ENCODE peak calls at places on chromosomes 7 and 10, in six cellular contexts. A is prostate gland; V is tibial nerve; F is sigmoid colon; W is CD4-positive, alpha-beta T cell; C is heart right ventricle. D is an unnamed sample.

GRCh38 chr10:130002606-130003005 is 38.5 kb upstream of the EBF3 start:
- DNase-seq in A (no peak), V (no peak), F (no peak), W (no peak), C (no peak), D (no peak)

GRCh38 chr7:101940830-101941229 is 123.4 kb downstream of the CUX1 start:
- DNase-seq in A (peak; percentile 70), V (no peak), F (peak; percentile 75), W (no peak), C (no peak), D (no peak)

GRCh38 chr10:32367793-32368453 is 21.0 kb upstream of the EPC1 start:
- DNase-seq in A (peak; percentile 71), V (no peak), F (peak; percentile 83), W (peak; percentile 68), C (peak; percentile 84), D (no peak)

GRCh38 chr10:11147723-11148122 is 130.1 kb downstream of the CELF2 start:
- DNase-seq in A (no peak), V (no peak), F (no peak), W (no peak), C (no peak), D (no peak)

GRCh38 chr7:105097619-105098018 is 83.6 kb downstream of the KMT2E start:
- DNase-seq in A (no peak), V (no peak), F (no peak), W (no peak), C (no peak), D (no peak)

GRCh38 chr7:30546596-30546995 is 42.0 kb upstream of the GGCT start:
- DNase-seq in A (no peak), V (no peak), F (no peak), W (no peak), C (no peak), D (no peak)

GRCh38 chr7:90850516-90850915 is 254.4 kb downstream of the CDK14 start:
- DNase-seq in A (no peak), V (no peak), F (no peak), W (no peak), C (no peak), D (no peak)

GRCh38 chr7:131681961-131682360 is 125.5 kb upstream of the PODXL start:
- DNase-seq in A (no peak), V (no peak), F (no peak), W (no peak), C (no peak), D (no peak)

GRCh38 chr10:17387861-17388503 is 66.4 kb downstream of the ST8SIA6 start:
- DNase-seq in A (peak; percentile 85), V (no peak), F (no peak), W (no peak), C (no peak), D (no peak)

GRCh38 chr7:12458520-12459131 is 55.0 kb upstream of the VWDE start:
- DNase-seq in A (no peak), V (no peak), F (no peak), W (no peak), C (no peak), D (no peak)

GRCh38 chr7:14021069-14021468 is 31.6 kb upstream of the ETV1 start:
- DNase-seq in A (no peak), V (no peak), F (no peak), W (no peak), C (no peak), D (no peak)

GRCh38 chr10:132707776-132708171 is 78.2 kb downstream of the NKX6-2 start:
- DNase-seq in A (no peak), V (no peak), F (peak; percentile 46), W (no peak), C (no peak), D (no peak)

GRCh38 chr10:58107506-58107905 is 160.2 kb downstream of the IPMK start:
- DNase-seq in A (no peak), V (no peak), F (no peak), W (no peak), C (no peak), D (no peak)

GRCh38 chr7:140534743-140535142 is 55.4 kb upstream of the MKRN1 start:
- DNase-seq in A (no peak), V (peak; percentile 35), F (peak; percentile 71), W (no peak), C (no peak), D (no peak)

GRCh38 chr10:92545556-92545955 is 28.3 kb downstream of the IDE start:
- DNase-seq in A (no peak), V (no peak), F (no peak), W (no peak), C (no peak), D (no peak)

GRCh38 chr7:43727494-43727893 is 1.8 kb downstream of the COA1 start:
- DNase-seq in A (no peak), V (no peak), F (no peak), W (no peak), C (no peak), D (no peak)

GRCh38 chr7:87877641-87878040 is 1.3 kb downstream of the DBF4 start:
- DNase-seq in A (no peak), V (no peak), F (no peak), W (no peak), C (no peak), D (no peak)

GRCh38 chr7:66206116-66206908 is 1.2 kb downstream of the TPST1 start:
- DNase-seq in A (no peak), V (no peak), F (no peak), W (no peak), C (no peak), D (no peak)
- H3K27ac ChIP-seq in A (peak overlapping the region; percentile 79), V (peak overlapping the region; percentile 94), F (peak overlapping the region; percentile 72), W (no peak overlapping the region), C (peak overlapping the region; percentile 76), D (peak overlapping the region; percentile 11)

GRCh38 chr7:151226560-151226874 is 488 bp downstream of the ABCF2 start:
- DNase-seq in A (no peak), V (no peak), F (no peak), W (no peak), C (no peak), D (no peak)

GRCh38 chr7:151228024-151228866 is 1.2 kb upstream of the ABCF2 start:
- DNase-seq in A (no peak), V (no peak), F (no peak), W (no peak), C (no peak), D (no peak)

GRCh38 chr7:151226875-151227782 is at the start of gene ABCF2:
- DNase-seq in A (peak; percentile 99), V (peak; percentile 100), F (peak; percentile 100), W (peak; percentile 93), C (peak; percentile 99), D (peak; percentile 99)

GRCh38 chr7:151223728-151224127 is 3.3 kb downstream of the ABCF2 start:
- DNase-seq in A (no peak), V (no peak), F (no peak), W (no peak), C (no peak), D (no peak)

DNA sequence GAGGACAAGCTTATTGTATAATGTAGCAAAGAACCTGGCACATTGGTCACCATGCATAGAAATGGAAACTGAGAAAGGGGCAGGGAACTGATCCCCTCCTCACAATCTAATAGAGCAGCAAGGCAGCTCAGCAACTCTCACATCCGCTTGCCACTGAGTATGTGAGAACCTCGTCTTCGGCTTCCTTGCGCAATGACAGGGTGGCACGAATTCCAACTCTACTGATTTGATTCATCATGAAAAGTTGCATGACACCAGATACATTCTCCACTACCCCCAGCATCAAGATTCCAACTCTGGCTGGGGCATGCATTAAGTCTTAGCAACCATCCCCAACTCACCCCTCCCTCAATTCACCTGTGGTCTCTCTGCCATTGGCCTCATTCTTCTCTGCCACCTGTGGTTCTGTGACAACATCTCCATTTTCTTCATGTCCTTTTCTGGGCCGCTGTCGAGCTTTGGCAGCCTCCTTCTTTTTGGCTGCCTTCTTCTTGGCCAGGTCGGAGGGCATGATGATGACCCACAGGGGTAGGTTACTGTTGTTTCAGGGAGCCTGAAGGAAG is 976 bp downstream of the ABCF2 start:
- DNase-seq in A (no peak), V (no peak), F (no peak), W (no peak), C (no peak), D (no peak)
- H3K27ac ChIP-seq in A (no peak overlapping the region), V (no peak overlapping the region), F (peak overlapping the region; percentile 85), W (no peak overlapping the region), C (no peak overlapping the region), D (no peak overlapping the region)

GRCh38 chr10:4283841-4284610 is 499.0 kb upstream of the KLF6 start:
- DNase-seq in A (no peak), V (peak; percentile 65), F (peak; percentile 92), W (no peak), C (peak; percentile 80), D (no peak)
- H3K27ac ChIP-seq in A (peak overlapping the region; percentile 54), V (peak overlapping the region; percentile 90), F (peak overlapping the region; percentile 68), W (no peak overlapping the region), C (peak overlapping the region; percentile 72), D (no peak overlapping the region)

DNA sequence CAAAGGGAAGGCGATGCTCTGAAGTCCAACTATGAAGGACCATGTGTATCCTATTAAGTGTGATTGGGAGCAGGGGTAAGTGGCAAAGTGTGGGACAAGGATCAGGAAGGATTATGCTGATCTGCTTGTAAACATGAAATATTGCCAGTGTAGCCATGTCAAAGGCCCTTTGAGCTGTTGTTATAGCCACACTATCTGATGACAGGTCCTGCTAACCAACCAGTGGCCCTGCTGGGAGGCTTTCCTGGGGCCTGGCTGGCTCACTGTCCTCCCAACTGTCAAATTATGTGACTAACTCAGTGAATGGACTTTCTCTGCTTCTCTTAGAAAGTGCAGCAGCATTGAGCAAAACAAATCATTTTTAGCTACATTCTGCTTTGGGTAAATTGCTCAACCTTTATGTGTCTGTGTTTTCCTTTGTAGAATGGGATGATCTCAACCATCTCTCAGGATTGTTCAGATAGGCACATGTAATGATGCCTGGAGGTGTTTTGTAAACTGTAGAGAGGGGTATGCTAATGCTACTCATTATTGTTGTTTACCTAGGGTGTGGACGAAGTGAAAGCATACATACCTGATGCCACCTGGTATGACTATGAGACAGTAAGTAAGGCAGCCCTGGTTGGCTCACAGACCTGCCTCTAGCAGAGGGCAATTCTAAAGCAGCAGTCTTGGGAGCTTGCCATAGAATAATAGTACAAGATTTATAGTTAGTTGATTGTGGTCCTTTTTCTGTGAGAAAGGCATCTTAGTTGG is 47.4 kb downstream of the MGAM2 start:
- DNase-seq in A (no peak), V (no peak), F (no peak), W (no peak), C (no peak), D (no peak)
- H3K27ac ChIP-seq in A (no peak overlapping the region), V (no peak overlapping the region), F (no peak overlapping the region), W (no peak overlapping the region), C (no peak overlapping the region), D (no peak overlapping the region)

GRCh38 chr7:23469961-23470250 is 385 bp downstream of the IGF2BP3 start:
- DNase-seq in A (no peak), V (no peak), F (no peak), W (no peak), C (no peak), D (no peak)
- H3K27ac ChIP-seq in A (no peak overlapping the region), V (peak overlapping the region; percentile 46), F (no peak overlapping the region), W (no peak overlapping the region), C (no peak overlapping the region), D (no peak overlapping the region)

GRCh38 chr10:60480865-60481563 is 91.3 kb upstream of the ANK3 start:
- DNase-seq in A (peak; percentile 75), V (no peak), F (no peak), W (no peak), C (peak; percentile 47), D (peak; percentile 85)
- H3K27ac ChIP-seq in A (no peak overlapping the region), V (peak overlapping the region; percentile 71), F (no peak overlapping the region), W (no peak overlapping the region), C (peak overlapping the region; percentile 9), D (peak overlapping the region; percentile 81)

GRCh38 chr7:158976468-158976848 is 120.1 kb downstream of the DYNC2I1 start:
- DNase-seq in A (no peak), V (no peak), F (no peak), W (no peak), C (no peak), D (no peak)
- H3K27ac ChIP-seq in A (no peak overlapping the region), V (no peak overlapping the region), F (peak overlapping the region; percentile 55), W (no peak overlapping the region), C (no peak overlapping the region), D (peak overlapping the region; percentile 72)

GRCh38 chr10:79378383-79378646 is 31.0 kb downstream of the PPIF start:
- DNase-seq in A (no peak), V (no peak), F (no peak), W (no peak), C (no peak), D (no peak)
- H3K27ac ChIP-seq in A (no peak overlapping the region), V (no peak overlapping the region), F (peak overlapping the region; percentile 91), W (no peak overlapping the region), C (no peak overlapping the region), D (no peak overlapping the region)